ENCODE peak calls at places on chromosomes 5 and 9, in four cellular contexts. R is IMR-90, D is H9, F is mesenchymal stem cell. O is an unnamed sample. For H3K4me1 and H3K9me3, the result is how much of the 10 kb centered on the place peaks cover.

GRCh38 chr5:179405054-179405416 is 59.8 kb upstream of the ADAMTS2 start:
- DNase-seq in R (no peak), D (peak), F (no peak), O (no peak)

GRCh38 chr9:130154816-130155215 is 17.4 kb upstream of the NCS1 start:
- DNase-seq in R (no peak), D (no peak), F (no peak), O (no peak)

GRCh38 chr9:30722065-30722464 is 1662.4 kb upstream of the ACO1 start:
- DNase-seq in R (no peak), D (no peak), F (no peak), O (no peak)

GRCh38 chr9:136582977-136583735 is 37.3 kb upstream of the NOTCH1 start:
- DNase-seq in R (no peak), D (no peak), F (no peak), O (no peak)

GRCh38 chr9:130428096-130428665 is 16.6 kb upstream of the ASS1 start:
- DNase-seq in R (no peak), D (no peak), F (no peak), O (no peak)

GRCh38 chr9:96510258-96510657 is 60.3 kb downstream of the HABP4 start:
- DNase-seq in R (no peak), D (no peak), F (peak), O (no peak)

GRCh38 chr5:75916144-75916543 is 167.0 kb upstream of the SV2C start:
- DNase-seq in R (no peak), D (no peak), F (no peak), O (no peak)

GRCh38 chr5:75566710-75567309 is 44.4 kb upstream of the ANKDD1B start:
- DNase-seq in R (peak), D (no peak), F (peak), O (peak)

GRCh38 chr5:163453705-163454104 is 6.2 kb downstream of the NUDCD2 start:
- DNase-seq in R (peak), D (no peak), F (peak), O (peak)

GRCh38 chr5:141199359-141200235 is at the start of gene PCDHB11:
- DNase-seq in R (no peak), D (no peak), F (no peak), O (no peak)

GRCh38 chr5:158563774-158564390 is 535.8 kb downstream of the EBF1 start:
- DNase-seq in R (no peak), D (no peak), F (no peak), O (no peak)

GRCh38 chr5:51278458-51279049 is 104.7 kb upstream of the ISL1 start:
- DNase-seq in R (no peak), D (no peak), F (no peak), O (no peak)

GRCh38 chr9:125815568-125815967 is 68.4 kb downstream of the PBX3 start:
- DNase-seq in R (peak), D (no peak), F (no peak), O (no peak)

GRCh38 chr9:122777935-122778671 is 10.6 kb upstream of the OR5C1 start:
- DNase-seq in R (peak), D (no peak), F (peak), O (peak)

DNA sequence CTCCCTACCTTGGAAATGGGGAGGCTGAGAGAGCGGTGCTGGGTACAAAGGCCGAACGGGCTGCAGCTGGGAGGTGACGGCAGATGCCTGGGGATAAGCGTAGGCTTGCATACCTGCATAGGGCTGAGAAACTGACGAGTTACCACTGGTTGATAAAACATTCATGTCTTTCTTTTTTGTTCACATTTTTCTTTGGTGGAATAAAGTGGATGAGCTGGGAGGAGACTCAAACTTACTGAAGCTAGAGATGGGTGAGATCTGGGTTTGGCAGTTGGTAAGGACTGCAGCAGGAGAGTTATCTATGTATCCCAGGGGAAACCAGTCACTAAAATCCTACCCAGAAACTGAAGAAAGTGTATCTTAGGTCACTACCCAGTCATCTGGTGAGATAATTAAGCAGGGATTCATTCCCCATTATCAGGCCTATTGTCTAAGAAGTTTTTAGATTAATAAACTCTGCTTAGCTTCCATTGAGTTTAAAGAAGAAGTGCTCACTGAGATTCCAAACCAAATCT is 34.8 kb downstream of the FKBP15 start:
- DNase-seq in R (no peak), D (no peak), F (no peak), O (no peak)
- H3K4me1 ChIP-seq in R (under half), D (under half), F (under half), O (under half)

GRCh38 chr5:134007581-134008256 is 2.9 kb upstream of the VDAC1 start:
- DNase-seq in R (no peak), D (peak), F (no peak), O (no peak)

GRCh38 chr5:134004626-134005414 is at the start of gene VDAC1:
- DNase-seq in R (peak), D (peak), F (peak), O (peak)

GRCh38 chr5:134005415-134006118 is 792 bp upstream of the VDAC1 start:
- DNase-seq in R (no peak), D (peak), F (no peak), O (no peak)

GRCh38 chr5:134003957-134004625 is 684 bp downstream of the VDAC1 start:
- DNase-seq in R (peak), D (no peak), F (peak), O (peak)

GRCh38 chr5:134006119-134006514 is 1.3 kb upstream of the VDAC1 start:
- DNase-seq in R (no peak), D (peak), F (no peak), O (no peak)
- H4K91ac ChIP-seq in R (peak), D (no peak), F (peak), O (peak)

DNA sequence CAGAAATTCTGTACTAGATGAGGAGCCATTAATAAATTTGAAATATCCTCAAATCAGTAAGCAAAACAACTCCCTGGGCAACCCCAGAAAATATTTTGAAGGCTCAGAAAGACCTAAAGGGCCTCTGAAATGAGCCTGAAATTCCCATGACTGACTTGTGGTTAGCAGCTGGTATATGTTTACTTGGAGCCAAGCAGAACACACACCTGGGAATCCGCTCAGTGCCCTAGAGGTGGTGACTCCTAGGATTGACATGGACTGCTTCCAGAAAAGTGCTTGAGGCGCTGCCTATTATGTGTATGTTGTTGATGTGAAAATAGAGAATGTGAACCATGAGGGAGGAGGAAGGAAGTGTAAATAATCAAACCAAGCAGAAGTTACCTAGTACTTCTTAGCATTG is 14.7 kb downstream of the RFK start:
- DNase-seq in R (no peak), D (no peak), F (peak), O (peak)
- H3K9me3 ChIP-seq in R (under half), D (under half), F (under half), O (under half)

GRCh38 chr5:4410151-4410550 is 730.0 kb upstream of the ADAMTS16 start:
- DNase-seq in R (no peak), D (no peak), F (no peak), O (no peak)
- H3K4me1 ChIP-seq in R (under half), D (under half), F (under half), O (under half)

O was measured in trophoblast cell.